ENCODE peak calls at places on chromosomes 16 and 17, in four cellular contexts. Y, M, Q and I are unnamed samples.

GRCh38 chr17:36933174-36934143 is 3.8 kb upstream of the LHX1 start:
- DNase-seq in Q (no peak), Y (no peak), M (no peak), I (no peak)

GRCh38 chr16:4373909-4374742 is 2.5 kb downstream of the VASN start:
- DNase-seq in M (peak), Y (peak), Q (peak), I (peak)

GRCh38 chr16:89365044-89365467 is 125.3 kb downstream of the ANKRD11 start:
- DNase-seq in Y (peak), M (no peak), Q (peak), I (no peak)

GRCh38 chr17:82948081-82948511 is 108.3 kb upstream of the ZNF750 start:
- DNase-seq in M (no peak), Y (no peak), Q (no peak), I (peak)

GRCh38 chr17:67390006-67390645 is 13.0 kb downstream of the PITPNC1 start:
- DNase-seq in Q (no peak), Y (no peak), M (no peak), I (no peak)

GRCh38 chr17:9986754-9987382 is 81.8 kb upstream of the RCVRN start:
- DNase-seq in Q (no peak), Y (no peak), M (no peak), I (no peak)

GRCh38 chr16:2785101-2785991 is 2.0 kb downstream of the PRSS33 start:
- DNase-seq in Y (no peak), M (no peak), Q (no peak), I (no peak)

GRCh38 chr17:32998111-32998892 is 6.7 kb downstream of the SPACA3 start:
- DNase-seq in Q (peak), Y (peak), M (peak), I (peak)

GRCh38 chr17:16398270-16399267 is 16.8 kb upstream of the TRPV2 start:
- DNase-seq in Y (no peak), Q (no peak), M (no peak), I (peak)

GRCh38 chr17:67377727-67378443 is 804 bp downstream of the PITPNC1 start:
- DNase-seq in M (peak), Q (peak), Y (no peak), I (peak)

GRCh38 chr17:29590979-29591736 is 1.7 kb upstream of the GIT1 start:
- DNase-seq in Y (no peak), Q (peak), M (peak), I (no peak)

GRCh38 chr16:74811911-74812310 is 37.3 kb upstream of the FA2H start:
- DNase-seq in Y (no peak), Q (no peak), M (peak), I (no peak)

GRCh38 chr16:3028716-3029319 is 5.0 kb downstream of the THOC6 start:
- DNase-seq in Y (no peak), Q (no peak), M (no peak), I (peak)

GRCh38 chr17:28612936-28613872 is 781 bp downstream of the RSKR start:
- DNase-seq in Q (peak), Y (no peak), M (peak), I (no peak)

GRCh38 chr17:45338996-45339535 is 22.2 kb upstream of the MAP3K14 start:
- DNase-seq in Y (no peak), M (no peak), Q (no peak), I (no peak)

GRCh38 chr17:10114931-10115535 is 83.4 kb downstream of the GAS7 start:
- DNase-seq in M (peak), Q (peak), Y (peak), I (peak)

GRCh38 chr16:29007865-29008593 is 23.2 kb downstream of the LAT start:
- DNase-seq in Y (no peak), M (peak), Q (peak), I (no peak)

GRCh38 chr16:66248096-66248495 is 118.4 kb upstream of the CDH5 start:
- DNase-seq in Y (peak), Q (peak), M (peak), I (peak)

GRCh38 chr16:57137043-57137442 is 44.7 kb downstream of the CPNE2 start:
- DNase-seq in M (no peak), Y (no peak), Q (no peak), I (peak)

GRCh38 chr17:63546308-63547082 is 3.8 kb upstream of the DCAF7 start:
- DNase-seq in M (no peak), Y (no peak), Q (no peak), I (no peak)

GRCh38 chr17:57889892-57890856 is 40.3 kb upstream of the MRPS23 start:
- DNase-seq in Y (peak), Q (peak), M (peak), I (peak)

GRCh38 chr16:81728435-81728834 is 50.7 kb upstream of the PLCG2 start:
- DNase-seq in Q (no peak), Y (no peak), M (no peak), I (no peak)

DNA sequence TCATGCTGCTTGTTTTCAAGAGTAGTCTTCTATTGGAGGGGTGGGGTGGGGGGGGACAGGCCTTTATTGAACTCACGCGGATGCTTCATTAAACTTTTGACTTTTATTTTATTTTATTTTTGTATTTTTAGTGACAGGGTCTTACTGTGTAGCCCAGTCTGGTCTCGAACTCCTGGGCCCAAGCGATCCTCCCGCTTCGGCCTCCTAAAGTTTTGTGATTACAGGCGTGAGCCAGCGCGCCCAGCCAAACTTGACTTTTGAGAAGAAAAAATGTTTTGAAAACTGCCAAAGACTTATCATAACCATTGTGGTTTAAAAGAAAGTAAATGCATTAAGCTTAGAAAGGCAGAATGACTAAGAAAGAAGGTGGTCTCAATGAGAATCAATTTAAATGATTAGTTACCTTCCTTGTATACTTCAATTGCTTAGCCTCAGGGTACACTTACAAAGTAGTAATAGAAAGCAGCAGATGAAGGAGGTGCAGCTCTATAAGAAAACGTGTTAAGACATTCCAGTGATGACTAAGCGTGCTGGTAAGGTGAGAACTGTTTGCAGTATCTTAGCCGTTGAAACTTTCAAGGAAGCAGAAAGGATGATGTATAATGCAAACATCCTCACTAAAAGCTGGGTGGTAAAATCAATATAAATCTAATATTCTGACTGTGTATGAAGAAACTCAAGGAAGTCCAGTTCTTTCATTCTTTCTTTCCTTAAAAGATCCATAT is 1.2 kb downstream of the AP2B1 start:
- DNase-seq in Y (no peak), Q (peak), M (peak), I (no peak)
- H3K4me3 ChIP-seq in Y (peak), Q (peak), M (peak), I (peak)

GRCh38 chr16:19662351-19662750 is 55.7 kb downstream of the KNOP1 start:
- DNase-seq in Q (no peak), M (no peak), Y (no peak), I (no peak)

GRCh38 chr16:19655242-19655777 is 62.7 kb downstream of the KNOP1 start:
- DNase-seq in Q (no peak), Y (no peak), M (no peak), I (no peak)

GRCh38 chr16:19657831-19658230 is 60.2 kb downstream of the KNOP1 start:
- DNase-seq in Y (no peak), Q (no peak), M (no peak), I (no peak)

GRCh38 chr16:19660432-19660831 is 57.6 kb downstream of the KNOP1 start:
- DNase-seq in Y (no peak), M (no peak), Q (no peak), I (no peak)

GRCh38 chr16:19659554-19659953 is 58.5 kb downstream of the KNOP1 start:
- DNase-seq in Y (no peak), M (no peak), Q (no peak), I (no peak)
- TF ChIP-seq CTCF in Y (peak), M (no peak), Q (no peak), I (no peak)

GRCh38 chr17:39653662-39654331 is 11.4 kb upstream of the TCAP start:
- DNase-seq in Q (no peak), Y (no peak), M (peak), I (peak)
- H3K4me3 ChIP-seq in Q (no peak), Y (no peak), M (no peak), I (no peak)

DNA sequence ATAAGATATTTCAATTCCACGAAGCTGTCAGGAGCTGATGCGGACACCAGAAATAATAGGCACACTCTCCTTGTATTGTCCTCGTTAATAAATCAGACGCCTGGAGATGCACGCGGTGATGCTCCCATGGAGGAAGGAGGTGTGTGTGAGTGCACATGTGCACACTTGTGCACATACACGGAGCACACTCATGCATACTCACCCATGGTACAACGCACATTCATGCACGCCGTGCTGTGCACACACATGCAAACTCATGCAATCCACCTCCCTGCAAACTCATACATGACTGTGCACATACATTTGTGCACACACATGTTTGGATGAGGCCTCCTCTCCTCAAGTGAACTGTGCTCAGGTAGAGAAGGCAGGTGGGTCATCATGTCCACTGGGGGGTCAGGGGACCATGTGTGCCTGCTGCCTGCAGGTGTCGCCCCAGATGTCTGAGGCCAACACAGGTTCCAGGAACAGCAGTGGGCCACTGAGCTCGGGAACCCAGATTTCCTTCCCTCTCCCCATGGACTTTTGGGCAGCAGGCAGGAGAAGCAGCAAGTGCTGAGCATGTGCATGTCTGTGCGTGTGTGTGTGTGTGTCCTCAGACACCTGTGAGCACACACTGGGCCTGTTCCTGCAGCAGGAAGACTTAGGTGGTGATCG is 165.3 kb downstream of the SDK2 start:
- DNase-seq in M (no peak), Y (no peak), Q (no peak), I (no peak)
- TF ChIP-seq CTCF in M (no peak), Y (no peak), Q (no peak), I (no peak)